ENCODE peak calls at places on chromosomes 16 and 17, in nine cellular contexts. J is CD4-positive, alpha-beta T cell; V is stimulated activated CD4-positive, alpha-beta T cell treated with anti-CD3 and anti-CD28 coated beads, Interleukin-1b, Interleukin-23, amount 100 ng/mL, for 1 hour; A is activated CD4-positive, alpha-beta T cell treated with anti-CD3 and anti-CD28 coated beads, Interleukin-2, amount 50 U/mL, for 1 hour; C is activated T-helper 1 cell treated with Interleukin-2 at 50 U/mL for 16 hours; G is T47D; M is cardiac fibroblast; W is NCI-H1092 treated with DMSO at 0.1 percent for 48 hours; F is IMR-90. O is an unnamed sample.

GRCh38 chr17:13597723-13598347 is 3.9 kb downstream of the HS3ST3A1 start:
- DNase-seq in A (peak; percentile 20), F (peak; percentile 64), W (peak; percentile 1), J (no peak), V (no peak), M (peak; percentile 72), G (peak; percentile 72), C (no peak), O (no peak)

GRCh38 chr16:10266809-10267208 is 84.6 kb upstream of the GRIN2A start:
- DNase-seq in A (no peak), C (no peak), W (no peak), V (no peak), M (no peak), G (no peak), F (no peak), J (no peak), O (no peak)

GRCh38 chr16:66468321-66468965 is 41.3 kb downstream of the BEAN1 start:
- DNase-seq in W (no peak), V (no peak), C (no peak), J (no peak), M (no peak), F (no peak), G (no peak), A (no peak), O (no peak)

GRCh38 chr17:47253541-47254402 is at the start of gene ITGB3:
- DNase-seq in F (peak; percentile 67), J (peak; percentile 63), M (peak; percentile 82), V (peak; percentile 27), G (peak; percentile 72), W (peak; percentile 62), C (peak; percentile 50), A (peak; percentile 59), O (peak; percentile 56)

GRCh38 chr16:64545769-64546168 is 576.1 kb downstream of the CDH11 start:
- DNase-seq in C (no peak), V (no peak), G (no peak), F (no peak), W (no peak), M (no peak), J (no peak), A (no peak), O (no peak)

GRCh38 chr17:14756469-14756868 is 455.6 kb downstream of the HS3ST3B1 start:
- DNase-seq in A (no peak), F (no peak), C (no peak), W (no peak), G (no peak), V (no peak), J (no peak), M (no peak), O (no peak)

GRCh38 chr17:77356690-77357201 is 216.0 kb downstream of the SEC14L1 start:
- DNase-seq in G (no peak), J (no peak), A (no peak), W (no peak), C (no peak), V (no peak), M (no peak), F (no peak), O (no peak)

GRCh38 chr16:85381738-85382592 is 231.2 kb upstream of the GSE1 start:
- DNase-seq in F (peak; percentile 53), G (no peak), M (peak; percentile 34), C (no peak), W (peak; percentile 36), J (no peak), A (no peak), V (no peak), O (no peak)

GRCh38 chr17:77840576-77841160 is 117.8 kb upstream of the TNRC6C start:
- DNase-seq in G (no peak), F (no peak), C (no peak), J (no peak), V (no peak), A (no peak), W (no peak), M (no peak), O (no peak)

GRCh38 chr17:47857551-47858410 is 6.8 kb upstream of the SP6 start:
- DNase-seq in C (no peak), J (no peak), V (no peak), W (no peak), G (no peak), A (no peak), M (no peak), F (no peak), O (no peak)

GRCh38 chr16:24125199-24125598 is 130.9 kb upstream of the CACNG3 start:
- DNase-seq in G (no peak), F (no peak), J (no peak), V (no peak), M (no peak), C (no peak), A (no peak), W (no peak), O (no peak)

GRCh38 chr17:39750131-39751015 is 12.6 kb downstream of the GRB7 start:
- DNase-seq in G (no peak), W (no peak), M (peak; percentile 21), A (no peak), C (no peak), V (no peak), F (no peak), J (no peak), O (no peak)

GRCh38 chr17:16516594-16517018 is 24.6 kb upstream of the LRRC75A start:
- DNase-seq in M (peak; percentile 75), G (no peak), J (no peak), C (no peak), F (peak; percentile 80), V (no peak), A (no peak), W (peak; percentile 17), O (no peak)

GRCh38 chr16:67444259-67445125 is 13.6 kb downstream of the HSD11B2 start:
- DNase-seq in M (no peak), A (no peak), J (no peak), V (no peak), F (no peak), C (no peak), W (peak; percentile 29), G (no peak), O (no peak)

GRCh38 chr17:40602445-40603443 is 37.5 kb upstream of the CCR7 start:
- DNase-seq in C (peak; percentile 44), A (peak; percentile 66), M (no peak), W (no peak), J (peak; percentile 75), F (no peak), G (no peak), V (no peak), O (peak; percentile 76)

GRCh38 chr16:7689234-7689633 is 356.6 kb downstream of the RBFOX1 start:
- DNase-seq in C (no peak), W (no peak), V (no peak), A (no peak), F (no peak), J (no peak), M (no peak), G (no peak), O (no peak)

GRCh38 chr17:57924677-57925076 is 30.5 kb downstream of the CUEDC1 start:
- DNase-seq in M (no peak), C (no peak), J (no peak), F (no peak), V (no peak), G (no peak), W (peak; percentile 89), A (no peak), O (no peak)

GRCh38 chr17:2335726-2336214 is 487 bp downstream of the TSR1 start:
- DNase-seq in W (no peak), A (no peak), M (no peak), V (no peak), F (no peak), J (no peak), C (no peak), G (no peak), O (no peak)

GRCh38 chr17:46081018-46081320 is 81.9 kb downstream of the STH start:
- DNase-seq in W (no peak), A (no peak), C (no peak), F (no peak), G (no peak), J (no peak), M (no peak), V (no peak), O (no peak)

GRCh38 chr16:12805091-12805490 is 1.4 kb upstream of the CPPED1 start:
- DNase-seq in V (no peak), W (no peak), A (no peak), C (no peak), M (no peak), G (no peak), J (no peak), F (no peak), O (no peak)

GRCh38 chr17:5425826-5426225 is 5.8 kb downstream of the RPAIN start:
- DNase-seq in M (no peak), W (no peak), G (no peak), A (no peak), V (no peak), F (no peak), C (no peak), J (no peak), O (no peak)

GRCh38 chr16:19524356-19524865 is 669 bp downstream of the CCP110 start:
- DNase-seq in C (no peak), A (no peak), W (peak; percentile 27), M (no peak), F (no peak), G (no peak), V (no peak), J (no peak), O (peak; percentile 2)

O was measured in CD4-positive, alpha-beta memory T cell.